ENCODE peak calls at places on chromosomes 1 and 21, in six cellular contexts. A, R, I, O, L and P are unnamed samples.
A peak's percentile ranks its signal among the peaks of the same experiment; 100 is the strongest.

GRCh38 chr1:202710070-202711025 is at the start of gene SYT2:
- DNase-seq in A (peak; percentile 38), R (no peak), I (no peak), L (no peak), O (no peak), P (peak; percentile 80)

GRCh38 chr1:61271412-61271789 is 189.0 kb downstream of the NFIA start:
- DNase-seq in R (no peak), I (no peak), L (no peak), O (no peak), A (no peak), P (no peak)

GRCh38 chr1:50724626-50725286 is 235.3 kb downstream of the FAF1 start:
- DNase-seq in O (no peak), I (no peak), A (no peak), R (no peak), L (no peak), P (no peak)

GRCh38 chr1:32786856-32787255 is 30.3 kb downstream of the YARS1 start:
- DNase-seq in R (peak; percentile 33), L (no peak), O (no peak), I (no peak), A (no peak), P (no peak)

GRCh38 chr1:33147997-33148314 is 33.9 kb downstream of the TRIM62 start:
- DNase-seq in R (peak; percentile 44), A (no peak), O (no peak), I (no peak), L (no peak), P (no peak)

GRCh38 chr1:76949503-76949902 is 82.2 kb downstream of the ST6GALNAC5 start:
- DNase-seq in A (no peak), O (peak; percentile 78), R (peak; percentile 71), L (no peak), I (no peak), P (no peak)

GRCh38 chr1:46467183-46467504 is 22.5 kb upstream of the DMBX1 start:
- DNase-seq in O (no peak), L (no peak), A (no peak), R (no peak), I (no peak), P (no peak)

GRCh38 chr1:92662048-92662447 is 122.9 kb downstream of the EVI5 start:
- DNase-seq in L (no peak), I (no peak), R (no peak), O (no peak), A (no peak), P (no peak)

GRCh38 chr1:156383023-156383422 is 14.0 kb downstream of the RHBG start:
- DNase-seq in O (peak; percentile 35), A (peak; percentile 39), I (no peak), L (peak; percentile 53), R (peak; percentile 42), P (no peak)

GRCh38 chr1:8165595-8166360 is 139.7 kb upstream of the ERRFI1 start:
- DNase-seq in O (no peak), R (no peak), A (no peak), L (no peak), I (no peak), P (no peak)

GRCh38 chr1:202145325-202146140 is 996 bp upstream of the ARL8A start:
- DNase-seq in L (no peak), R (no peak), I (no peak), O (peak; percentile 47), A (no peak), P (no peak)

GRCh38 chr1:232966663-232967062 is 16.3 kb downstream of the NTPCR start:
- DNase-seq in I (no peak), L (no peak), A (no peak), R (no peak), O (no peak), P (no peak)

GRCh38 chr1:232968396-232968795 is 18.0 kb downstream of the NTPCR start:
- DNase-seq in R (no peak), I (no peak), O (no peak), L (no peak), A (no peak), P (no peak)

GRCh38 chr1:232963366-232963765 is 13.0 kb downstream of the NTPCR start:
- DNase-seq in A (no peak), R (peak; percentile 16), L (no peak), I (no peak), O (no peak), P (no peak)

GRCh38 chr1:232965124-232965911 is 14.9 kb downstream of the NTPCR start:
- DNase-seq in R (no peak), I (no peak), A (no peak), O (no peak), L (no peak), P (no peak)

DNA sequence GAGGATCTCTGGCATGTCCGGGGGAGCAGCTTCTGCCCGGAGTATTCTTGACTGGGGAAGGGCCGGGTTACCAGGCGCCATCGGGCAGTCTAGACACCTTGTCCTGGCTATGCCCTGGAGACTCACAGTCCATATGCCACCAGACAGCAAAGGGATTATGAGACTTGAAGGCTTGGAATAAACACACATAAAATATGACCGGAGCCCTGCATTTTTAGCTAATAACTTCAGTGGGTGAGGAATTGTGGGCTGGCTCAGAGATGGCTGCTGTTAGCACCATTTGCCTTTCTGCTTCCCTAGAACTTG is 15.5 kb downstream of the NTPCR start:
- DNase-seq in R (no peak), A (no peak), L (no peak), I (no peak), O (no peak), P (no peak)
- TF ChIP-seq CTCF in R (no peak), A (no peak), L (no peak), I (no peak), O (no peak), P (no peak)

DNA sequence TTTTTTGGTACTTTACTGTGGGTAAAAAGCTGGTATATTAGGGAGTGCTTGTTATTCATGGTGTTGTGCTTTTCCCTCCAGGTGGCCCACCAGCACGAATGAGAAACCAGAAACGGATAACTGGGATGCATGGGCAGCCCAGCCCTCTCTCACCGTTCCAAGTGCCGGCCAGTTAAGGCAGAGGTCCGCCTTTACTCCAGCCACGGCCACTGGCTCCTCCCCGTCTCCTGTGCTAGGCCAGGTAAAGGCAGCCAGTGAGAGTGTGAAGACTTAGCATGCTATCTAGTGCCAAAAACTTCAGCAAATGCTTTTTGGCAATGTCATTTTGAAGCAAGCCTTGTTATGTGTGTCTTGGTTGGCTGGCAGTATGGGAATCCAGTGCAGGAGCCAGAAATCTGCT is 101.8 kb downstream of the ATP5PO start:
- DNase-seq in L (no peak), I (no peak), R (no peak), A (no peak), O (no peak), P (no peak)
- TF ChIP-seq CTCF in L (no peak), I (no peak), R (no peak), A (no peak), O (no peak), P (no peak)

GRCh38 chr1:233998926-233999325 is 94.5 kb downstream of the SLC35F3 start:
- DNase-seq in A (no peak), O (no peak), I (no peak), L (no peak), R (no peak), P (no peak)

GRCh38 chr1:234001817-234002216 is 97.3 kb downstream of the SLC35F3 start:
- DNase-seq in O (peak; percentile 76), A (no peak), I (no peak), R (no peak), L (no peak), P (no peak)

GRCh38 chr1:234004575-234004974 is 100.1 kb downstream of the SLC35F3 start:
- DNase-seq in L (no peak), O (no peak), A (no peak), R (no peak), I (no peak), P (no peak)

GRCh38 chr1:234000557-234001081 is 96.1 kb downstream of the SLC35F3 start:
- DNase-seq in A (no peak), L (no peak), R (no peak), I (no peak), O (no peak), P (no peak)
- TF ChIP-seq CTCF in A (no peak), L (no peak), R (no peak), I (no peak), O (no peak), P (no peak)

GRCh38 chr1:34591751-34592629 is 162.9 kb upstream of the GJB5 start:
- DNase-seq in O (no peak), L (no peak), A (no peak), I (no peak), R (peak; percentile 17), P (no peak)
- TF ChIP-seq CTCF in O (no peak), L (no peak), A (no peak), I (no peak), R (peak; percentile 45), P (no peak)

DNA sequence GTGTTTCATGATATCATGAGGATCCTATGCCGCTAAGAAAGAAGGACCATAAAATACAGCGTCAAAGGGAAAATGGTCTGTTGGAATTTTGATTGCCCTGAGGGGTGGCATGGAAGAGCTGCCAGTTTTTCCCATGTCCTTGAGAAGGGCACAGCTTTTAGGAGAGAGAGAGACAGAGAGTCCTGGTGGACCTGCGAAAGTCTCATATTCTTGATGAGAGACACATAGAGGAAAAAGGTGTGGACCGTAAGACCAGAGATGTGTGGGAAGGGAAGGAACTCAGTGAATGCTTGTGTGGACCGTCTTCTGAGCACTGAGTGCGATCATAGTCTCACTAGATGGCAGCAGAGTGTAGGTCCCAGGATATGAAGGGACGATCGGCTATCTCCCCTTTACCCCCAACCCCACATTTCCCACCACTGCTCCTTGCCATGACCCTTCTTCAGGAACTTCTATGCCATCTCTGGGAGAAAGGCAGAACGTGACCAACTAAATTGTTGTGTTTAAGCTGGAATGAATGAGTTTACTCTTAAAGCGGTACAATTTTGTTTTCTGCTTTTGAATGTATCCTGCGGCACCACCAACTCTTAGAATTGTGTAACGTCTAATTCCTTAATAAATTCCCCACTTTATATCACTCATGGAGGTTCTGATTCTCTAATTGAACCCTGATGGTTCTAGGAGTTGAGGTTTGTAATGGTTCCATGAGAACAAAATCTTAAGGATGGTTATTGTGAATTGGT is 117.7 kb downstream of the CTH start:
- DNase-seq in A (no peak), R (peak; percentile 36), I (no peak), L (no peak), O (peak; percentile 20), P (no peak)
- TF ChIP-seq CTCF in A (no peak), R (peak; percentile 80), I (no peak), L (peak; percentile 40), O (peak; percentile 72), P (peak; percentile 77)

GRCh38 chr1:151165738-151166505 is at the start of the genes LYSMD1 and SCNM1:
- DNase-seq in A (peak; percentile 98), R (peak; percentile 99), L (peak; percentile 93), I (peak; percentile 93), O (peak; percentile 99), P (peak; percentile 95)

GRCh38 chr1:151167116-151167515 is 1.2 kb downstream of the SCNM1 start:
- DNase-seq in L (no peak), I (no peak), R (no peak), O (no peak), A (no peak), P (no peak)

GRCh38 chr1:151165281-151165737 is 393 bp downstream of the LYSMD1 start:
- DNase-seq in A (peak; percentile 53), O (peak; percentile 20), R (peak; percentile 59), I (no peak), L (no peak), P (no peak)

GRCh38 chr1:151164732-151165280 is 896 bp downstream of the LYSMD1 start:
- DNase-seq in A (no peak), L (no peak), R (peak; percentile 22), O (no peak), I (no peak), P (no peak)

DNA sequence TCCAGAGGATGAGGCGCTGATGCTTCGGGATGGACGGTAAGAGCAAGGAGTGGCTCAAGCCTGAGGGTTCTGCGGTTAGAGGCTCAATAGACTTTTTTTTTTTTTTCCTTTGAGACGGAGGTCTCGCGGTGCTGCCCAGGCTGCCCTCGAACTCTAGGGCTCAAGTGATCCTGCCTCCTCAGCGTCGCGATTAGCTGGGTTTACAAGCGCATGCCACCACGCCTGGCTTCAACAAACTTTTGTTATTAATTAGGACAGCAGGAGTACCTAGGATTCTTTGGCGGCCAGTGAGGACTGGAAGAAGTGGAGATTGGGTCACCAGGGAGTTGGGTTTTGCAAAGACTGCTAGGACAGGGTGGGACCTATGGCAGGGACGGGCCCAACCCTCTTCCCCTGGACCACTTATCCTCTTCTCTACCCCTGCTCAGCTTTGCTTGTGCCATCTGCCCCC is 587 bp downstream of the SCNM1 start:
- DNase-seq in O (peak; percentile 70), A (no peak), L (no peak), R (peak; percentile 81), I (no peak), P (no peak)
- TF ChIP-seq CTCF in O (no peak), A (no peak), L (no peak), R (no peak), I (no peak), P (no peak)